ENCODE peak calls at places on chromosomes 4 and X, in eight cellular contexts. K is tibial artery; F is cardiac muscle cell; V is aorta; L is gastrocnemius medialis; N is left lung; R is naive thymus-derived CD4-positive, alpha-beta T cell; Z is upper lobe of right lung. E is an unnamed sample.

GRCh38 chr4:31328921-31329320 is 608.8 kb downstream of the PCDH7 start:
- DNase-seq in K (no peak), F (peak; percentile 2), V (no peak), L (no peak), N (no peak), R (no peak), Z (no peak), E (no peak)

GRCh38 chrX:6223516-6223915 is 5.2 kb downstream of the NLGN4X start:
- DNase-seq in K (no peak), F (no peak), V (no peak), L (no peak), N (no peak), R (no peak), Z (no peak), E (no peak)

GRCh38 chr4:125951275-125951887 is 636.6 kb downstream of the FAT4 start:
- DNase-seq in K (no peak), F (peak; percentile 22), V (no peak), L (no peak), N (no peak), R (no peak), Z (no peak), E (no peak)

GRCh38 chrX:71532078-71532752 is 689 bp upstream of the OGT start:
- DNase-seq in K (no peak), F (peak; percentile 35), V (no peak), L (no peak), N (no peak), R (peak; percentile 74), Z (no peak), E (no peak)

GRCh38 chr4:98618670-98619069 is 39.7 kb downstream of the TSPAN5 start:
- DNase-seq in K (no peak), F (no peak), V (no peak), L (no peak), N (no peak), R (no peak), Z (no peak), E (no peak)

GRCh38 chr4:54167508-54167907 is 61.6 kb upstream of the PDGFRA start:
- DNase-seq in K (no peak), F (no peak), V (no peak), L (no peak), N (no peak), R (no peak), Z (no peak), E (no peak)

GRCh38 chrX:65601530-65602281 is 65.7 kb upstream of the MSN start:
- DNase-seq in K (peak; percentile 88), F (peak; percentile 94), V (peak; percentile 95), L (peak; percentile 62), N (peak; percentile 75), R (peak; percentile 51), Z (peak; percentile 86), E (peak; percentile 93)

GRCh38 chr4:172838943-172839342 is 329.7 kb upstream of the GALNT7 start:
- DNase-seq in K (no peak), F (no peak), V (no peak), L (no peak), N (no peak), R (no peak), Z (no peak), E (no peak)

GRCh38 chr4:5710962-5711478 is at the start of gene EVC:
- DNase-seq in K (peak; percentile 81), F (peak; percentile 83), V (peak; percentile 92), L (peak; percentile 43), N (peak; percentile 91), R (no peak), Z (peak; percentile 90), E (peak; percentile 94)

GRCh38 chr4:10688022-10688421 is 3.5 kb upstream of the CLNK start:
- DNase-seq in K (no peak), F (no peak), V (no peak), L (no peak), N (no peak), R (no peak), Z (no peak), E (no peak)

GRCh38 chr4:56681158-56681848 is at the start of gene HOPX:
- DNase-seq in K (no peak), F (peak; percentile 67), V (no peak), L (no peak), N (peak; percentile 80), R (peak; percentile 50), Z (peak; percentile 86), E (no peak)

GRCh38 chr4:5751918-5752802 is 41.2 kb downstream of the EVC start:
- DNase-seq in K (no peak), F (peak; percentile 47), V (no peak), L (no peak), N (no peak), R (no peak), Z (peak; percentile 44), E (no peak)

GRCh38 chr4:111854494-111855087 is 290.7 kb upstream of the FAM241A start:
- DNase-seq in K (no peak), F (peak; percentile 51), V (no peak), L (no peak), N (no peak), R (no peak), Z (no peak), E (no peak)

GRCh38 chr4:73414936-73415271 is 10.8 kb downstream of the ALB start:
- DNase-seq in K (no peak), F (no peak), V (no peak), L (no peak), N (no peak), R (no peak), Z (no peak), E (no peak)

GRCh38 chrX:43962636-43963035 is 10.6 kb downstream of the NDP start:
- DNase-seq in K (no peak), F (no peak), V (no peak), L (no peak), N (no peak), R (no peak), Z (no peak), E (no peak)

GRCh38 chrX:43968347-43968746 is 4.8 kb downstream of the NDP start:
- DNase-seq in K (no peak), F (no peak), V (no peak), L (no peak), N (no peak), R (no peak), Z (no peak), E (no peak)

GRCh38 chrX:43964936-43965335 is 8.3 kb downstream of the NDP start:
- DNase-seq in K (no peak), F (no peak), V (no peak), L (no peak), N (no peak), R (no peak), Z (no peak), E (no peak)

GRCh38 chrX:43961699-43962098 is 11.5 kb downstream of the NDP start:
- DNase-seq in K (no peak), F (no peak), V (no peak), L (no peak), N (no peak), R (no peak), Z (no peak), E (no peak)

DNA sequence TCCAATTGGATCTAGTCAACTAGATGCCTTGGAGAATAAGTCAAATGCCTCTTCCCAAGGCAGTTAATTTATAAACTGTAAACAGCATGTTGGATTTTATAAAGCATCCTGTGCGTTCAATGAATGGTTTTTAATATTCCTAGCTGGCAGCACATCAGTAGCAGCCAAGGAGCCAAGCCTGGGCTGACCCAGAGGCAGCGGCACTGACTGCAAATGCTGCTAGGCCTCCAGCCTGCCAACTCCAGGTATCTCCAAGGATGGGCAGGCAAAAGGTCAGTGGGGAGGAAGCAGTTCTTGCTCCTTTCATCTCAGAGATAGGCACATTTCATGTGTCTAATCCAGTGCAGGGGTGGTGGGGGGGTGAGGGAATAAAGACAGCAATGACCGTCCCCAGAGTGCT is 9.5 kb downstream of the NDP start:
- DNase-seq in K (no peak), F (no peak), V (no peak), L (no peak), N (no peak), R (no peak), Z (no peak), E (no peak)
- H3K4me1 ChIP-seq in K (no peaks in the 10 kb centered on the region), F (no peaks in the 10 kb centered on the region), V (no peaks in the 10 kb centered on the region), L (no peaks in the 10 kb centered on the region), N (no peaks in the 10 kb centered on the region), R (no peaks in the 10 kb centered on the region), Z (no peaks in the 10 kb centered on the region), E (no peaks in the 10 kb centered on the region)

DNA sequence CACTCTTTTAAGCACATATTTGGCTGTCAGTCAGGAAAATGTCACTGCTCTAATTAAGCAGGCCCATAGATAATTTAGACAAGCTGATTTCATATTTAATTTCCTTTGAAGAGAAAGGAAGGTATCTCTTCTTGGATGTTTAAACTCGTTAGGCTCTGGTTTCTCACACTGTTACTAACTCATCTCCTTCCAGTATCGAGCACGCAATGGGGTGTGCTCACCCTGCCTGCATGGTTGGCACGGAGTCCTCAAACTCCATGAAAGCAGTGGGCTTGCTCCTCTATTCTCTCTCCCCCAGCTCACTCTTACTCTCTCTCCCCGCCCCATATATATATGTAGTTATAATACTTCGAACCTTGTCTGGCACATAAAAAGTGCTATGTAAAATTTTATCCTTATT is 76.9 kb downstream of the EGF start:
- DNase-seq in K (no peak), F (no peak), V (no peak), L (no peak), N (no peak), R (no peak), Z (no peak), E (no peak)
- H3K27ac ChIP-seq in K (no peak overlapping the region), F (no peak overlapping the region), V (no peak overlapping the region), L (no peak overlapping the region), N (no peak overlapping the region), R (no peak overlapping the region), Z (no peak overlapping the region), E (no peak overlapping the region)

DNA sequence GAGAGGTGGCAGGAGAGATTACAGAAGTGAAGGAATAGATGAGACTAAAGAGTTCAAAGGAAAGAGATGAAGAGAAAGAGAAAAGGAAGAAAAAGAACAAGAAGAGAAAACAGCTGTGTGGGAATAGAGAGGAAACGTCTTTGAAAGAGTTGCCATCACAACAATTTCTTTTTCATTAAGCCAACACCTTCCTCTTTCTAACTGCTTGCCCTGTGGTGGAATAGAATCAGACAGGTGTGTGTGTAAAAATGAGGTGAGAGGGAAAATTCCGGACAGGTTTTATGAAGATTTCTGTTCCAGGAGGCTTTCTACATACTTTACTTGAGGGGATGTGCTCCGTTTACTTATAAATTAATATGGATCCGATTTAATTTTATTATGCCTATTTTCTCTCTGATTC is 28.8 kb downstream of the DTHD1 start:
- DNase-seq in K (no peak), F (no peak), V (no peak), L (no peak), N (no peak), R (no peak), Z (no peak), E (no peak)
- H3K4me1 ChIP-seq in K (no peaks in the 10 kb centered on the region), F (no peaks in the 10 kb centered on the region), V (no peaks in the 10 kb centered on the region), L (no peaks in the 10 kb centered on the region), N (peaks cover 52% of the 10 kb centered on the region), R (peaks cover 11% of the 10 kb centered on the region), Z (peaks cover 8% of the 10 kb centered on the region), E (peaks cover 2% of the 10 kb centered on the region)

DNA sequence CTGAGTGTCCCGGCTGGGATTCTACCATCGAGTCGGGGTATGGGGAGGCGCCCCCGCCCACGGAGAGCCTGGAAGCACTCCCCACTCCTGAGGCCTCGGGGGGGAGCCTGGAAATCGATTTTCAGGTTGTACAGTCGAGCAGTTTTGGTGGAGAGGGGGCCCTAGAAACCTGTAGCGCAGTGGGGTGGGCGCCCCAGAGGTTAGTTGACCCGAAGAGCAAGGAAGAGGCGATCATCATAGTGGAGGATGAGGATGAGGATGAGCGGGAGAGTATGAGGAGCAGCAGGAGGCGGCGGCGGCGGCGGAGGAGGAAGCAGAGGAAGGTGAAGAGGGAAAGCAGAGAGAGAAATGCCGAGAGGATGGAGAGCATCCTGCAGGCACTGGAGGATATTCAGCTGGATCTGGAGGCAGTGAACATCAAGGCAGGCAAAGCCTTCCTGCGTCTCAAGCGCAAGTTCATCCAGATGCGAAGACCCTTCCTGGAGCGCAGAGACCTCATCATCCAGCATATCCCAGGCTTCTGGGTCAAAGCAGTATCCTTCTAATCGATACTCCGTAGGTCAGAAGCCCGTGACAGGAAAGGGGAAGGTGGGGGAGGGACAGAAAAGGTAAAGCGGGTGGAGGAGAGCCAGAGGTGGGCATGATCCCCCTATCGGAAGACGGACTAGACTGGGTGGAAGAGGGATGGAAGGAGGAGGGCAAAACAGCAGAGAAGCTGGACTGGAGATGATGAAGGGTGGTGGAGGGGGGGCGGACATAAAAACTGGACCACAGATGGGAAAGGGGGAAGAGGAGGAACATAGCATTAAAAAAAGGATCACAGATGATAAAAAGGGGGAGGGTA is 828 bp downstream of the TSPYL2 start:
- DNase-seq in K (no peak), F (no peak), V (no peak), L (no peak), N (peak; percentile 75), R (no peak), Z (no peak), E (no peak)
- H3K27ac ChIP-seq in K (peak overlapping the region; percentile 97), F (peak overlapping the region; percentile 94), V (peak overlapping the region; percentile 70), L (peak overlapping the region; percentile 91), N (peak overlapping the region; percentile 76), R (peak overlapping the region; percentile 85), Z (peak overlapping the region; percentile 89), E (peak overlapping the region; percentile 91)